ENCODE peak calls at places on chromosomes 7 and 10, in seven cellular contexts. R is AG10803, F is ovary, P is HFF-Myc, Y is cardiac muscle cell, Q is endothelial cell, Z is right atrium auricular region. W is an unnamed sample.

GRCh38 chr7:137642467-137642866 is 204.3 kb downstream of the DGKI start:
- DNase-seq in P (peak), Y (no peak), Q (no peak), Z (no peak), R (peak), F (no peak), W (no peak)

GRCh38 chr7:80142853-80143580 is 8.4 kb downstream of the GNAI1 start:
- DNase-seq in Y (no peak), R (no peak), F (no peak), Q (no peak), P (no peak), Z (no peak), W (no peak)

GRCh38 chr7:93055543-93056107 is 62.2 kb downstream of the SAMD9 start:
- DNase-seq in F (no peak), R (peak), Y (peak), P (no peak), Q (no peak), Z (no peak), W (no peak)

GRCh38 chr10:95408148-95408930 is 117.5 kb upstream of the PDLIM1 start:
- DNase-seq in F (no peak), Z (peak), Q (no peak), R (peak), Y (no peak), P (no peak), W (no peak)

GRCh38 chr7:27263781-27264180 is 21.2 kb downstream of the EVX1 start:
- DNase-seq in F (no peak), R (no peak), Q (no peak), Z (no peak), Y (no peak), P (no peak), W (no peak)

GRCh38 chr7:153091477-153091876 is 331.9 kb downstream of the ACTR3B start:
- DNase-seq in R (no peak), Q (no peak), P (no peak), Y (no peak), Z (no peak), F (no peak), W (no peak)

GRCh38 chr10:69413221-69413865 is 3.4 kb downstream of the TACR2 start:
- DNase-seq in Z (peak), Q (peak), R (peak), F (peak), Y (peak), P (peak), W (no peak)

GRCh38 chr10:122344741-122345258 is 29.7 kb upstream of the PLEKHA1 start:
- DNase-seq in F (no peak), Y (no peak), Z (no peak), R (peak), Q (no peak), P (no peak), W (no peak)

GRCh38 chr7:106101726-106102125 is 10.4 kb downstream of the SYPL1 start:
- DNase-seq in R (no peak), P (no peak), Z (no peak), F (no peak), Y (no peak), Q (no peak), W (no peak)

DNA sequence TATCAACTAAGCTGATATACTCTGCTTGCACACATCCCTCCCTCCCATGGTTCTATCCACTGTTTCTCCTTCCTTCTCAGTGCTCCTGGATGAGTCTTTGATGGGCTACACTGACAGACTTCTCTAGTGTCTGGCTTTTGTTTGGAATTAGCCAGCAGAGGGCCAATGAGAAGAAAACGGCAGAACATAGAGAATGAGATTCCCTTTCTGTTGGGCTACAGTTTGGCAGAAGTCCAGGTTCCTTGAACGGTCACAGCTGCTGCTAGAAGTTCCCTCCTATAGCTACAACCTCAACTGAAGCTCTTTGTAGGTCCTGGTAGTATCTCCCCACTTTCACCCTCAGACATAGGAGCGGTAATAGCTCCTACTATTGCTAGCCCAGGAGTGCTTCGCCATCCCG is 251.1 kb upstream of the LRRN3 start:
- DNase-seq in F (peak), P (peak), R (peak), Z (no peak), Q (no peak), Y (peak), W (no peak)
- TF ChIP-seq CTCF in F (no peak), P (peak), R (no peak), Z (no peak), Q (no peak), Y (peak), W (peak)

GRCh38 chr7:44306608-44307007 is 18.8 kb downstream of the CAMK2B start:
- DNase-seq in Z (no peak), R (no peak), P (no peak), Q (no peak), Y (no peak), F (peak), W (no peak)

GRCh38 chr7:44307905-44308740 is 17.3 kb downstream of the CAMK2B start:
- DNase-seq in P (no peak), Z (peak), F (peak), R (no peak), Y (no peak), Q (no peak), W (peak)

GRCh38 chr7:44308741-44309270 is 16.6 kb downstream of the CAMK2B start:
- DNase-seq in Q (no peak), Z (peak), F (peak), Y (no peak), P (no peak), R (no peak), W (peak)

GRCh38 chr7:44305564-44306507 is 19.6 kb downstream of the CAMK2B start:
- DNase-seq in R (no peak), F (peak), Y (no peak), Z (no peak), P (no peak), Q (no peak), W (no peak)

DNA sequence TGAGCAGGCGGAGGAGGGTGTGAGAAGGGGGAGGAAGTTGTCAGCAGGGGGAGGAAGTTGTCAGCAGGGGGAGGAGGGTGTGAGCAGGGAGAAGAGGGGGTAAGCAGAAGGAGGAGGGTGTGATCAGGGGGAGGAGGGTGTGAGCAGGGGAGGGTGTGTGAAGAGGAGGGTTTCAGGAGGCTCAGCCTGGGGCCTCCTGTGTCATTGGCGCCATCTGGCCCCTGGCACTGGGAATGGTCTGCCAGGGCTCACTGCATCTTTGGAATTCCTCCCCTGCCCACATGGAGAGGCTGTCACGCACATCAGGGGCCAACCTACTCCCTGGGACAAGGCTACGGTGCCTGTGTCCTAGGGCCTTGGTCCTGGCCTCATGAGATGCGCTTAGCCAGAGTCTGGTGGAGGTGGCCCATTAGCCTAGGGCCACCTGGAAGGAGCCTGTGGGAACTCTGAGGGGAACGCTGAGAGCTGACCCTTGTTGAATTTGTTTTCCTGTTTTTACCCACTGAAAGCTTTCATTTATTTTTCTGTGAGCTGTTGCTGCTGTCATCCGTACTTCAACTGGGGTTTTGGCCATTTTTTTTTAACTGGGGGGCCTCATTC is 18.0 kb downstream of the CAMK2B start:
- DNase-seq in Z (peak), P (peak), R (peak), Y (peak), F (peak), Q (no peak), W (peak)
- TF ChIP-seq CTCF in Z (no peak), P (peak), R (peak), Y (peak), F (no peak), Q (no peak), W (peak)

GRCh38 chr7:38410056-38410455 is 136.6 kb upstream of the TARP start:
- DNase-seq in Q (no peak), Y (no peak), R (no peak), P (no peak), F (no peak), Z (no peak), W (no peak)

GRCh38 chr7:38413784-38414183 is 140.3 kb upstream of the TARP start:
- DNase-seq in Q (no peak), P (no peak), Y (no peak), Z (no peak), R (no peak), F (no peak), W (no peak)

GRCh38 chr7:38409524-38409923 is 136.1 kb upstream of the TARP start:
- DNase-seq in Z (no peak), P (no peak), Y (no peak), Q (no peak), R (no peak), F (no peak), W (no peak)

DNA sequence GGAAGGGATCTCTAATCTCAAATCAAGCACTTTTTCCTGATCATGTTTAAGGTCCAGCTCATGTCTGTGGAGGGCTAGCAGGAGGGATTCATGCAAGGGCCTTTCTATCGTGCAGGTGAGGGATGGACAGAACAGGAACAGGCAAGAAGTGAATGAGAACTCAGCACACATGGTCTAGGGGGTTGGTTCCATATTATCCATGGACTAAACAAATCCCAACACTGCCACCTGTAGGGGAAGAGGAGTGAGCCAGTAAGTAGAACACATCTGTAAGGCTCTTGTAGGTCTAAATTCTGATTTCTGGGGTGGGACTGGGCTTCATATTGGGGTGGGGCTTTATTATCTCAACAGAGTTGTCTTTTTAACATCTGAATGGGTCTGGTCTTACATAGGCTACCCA is 138.0 kb upstream of the TARP start:
- DNase-seq in R (peak), Q (peak), Y (peak), Z (no peak), F (no peak), P (no peak), W (no peak)
- TF ChIP-seq CTCF in R (no peak), Q (peak), Y (peak), Z (no peak), F (no peak), P (peak), W (peak)

DNA sequence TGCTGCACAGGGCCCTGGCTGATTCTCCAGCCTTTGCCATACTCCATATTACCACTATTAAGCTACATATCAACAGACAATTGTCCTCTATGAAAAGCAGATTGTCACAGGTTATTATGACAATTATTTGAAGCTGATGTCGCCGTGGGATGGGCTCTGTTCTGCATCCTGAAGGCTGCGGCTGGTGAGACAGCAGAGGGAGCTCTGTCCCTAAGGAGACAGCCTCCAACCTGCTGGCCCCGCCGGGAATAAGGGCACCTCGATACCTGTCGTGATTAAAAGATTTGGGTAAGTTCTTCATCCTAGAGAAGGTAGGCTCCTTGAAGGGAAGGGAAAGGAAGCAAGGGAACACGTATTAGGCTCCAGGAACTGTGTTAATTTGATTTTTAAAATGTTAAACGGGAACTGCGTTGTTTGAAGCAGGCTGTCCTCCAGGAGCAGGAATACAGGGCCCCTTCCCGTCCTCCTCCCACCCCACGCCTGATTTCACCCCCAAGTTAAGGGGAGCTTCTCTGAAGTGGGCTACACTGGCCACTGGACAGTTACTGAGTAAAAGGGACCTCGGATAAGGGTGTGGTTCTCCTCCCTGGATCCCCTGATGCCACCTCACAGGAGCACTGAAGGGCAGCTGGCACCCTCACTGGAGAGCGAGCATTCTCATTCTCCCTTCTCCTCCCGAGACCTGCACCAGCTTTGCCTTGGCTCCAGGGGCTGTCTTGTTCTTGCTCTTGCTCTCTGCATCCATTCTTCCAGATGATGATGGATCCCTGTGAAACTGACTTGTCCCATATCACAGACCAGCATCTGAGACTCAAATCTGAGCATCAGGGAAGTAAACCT is 11.8 kb upstream of the TIAL1 start:
- DNase-seq in Z (peak), F (no peak), R (peak), Y (peak), P (no peak), Q (peak), W (peak)
- TF ChIP-seq CTCF in Z (peak), F (no peak), R (peak), Y (peak), P (peak), Q (no peak), W (peak)

GRCh38 chr10:115141254-115141653 is 48.1 kb downstream of the ATRNL1 start:
- DNase-seq in P (no peak), F (no peak), R (peak), Y (peak), Z (no peak), Q (no peak), W (no peak)
- TF ChIP-seq CTCF in P (peak), F (no peak), R (peak), Y (peak), Z (no peak), Q (peak), W (peak)

DNA sequence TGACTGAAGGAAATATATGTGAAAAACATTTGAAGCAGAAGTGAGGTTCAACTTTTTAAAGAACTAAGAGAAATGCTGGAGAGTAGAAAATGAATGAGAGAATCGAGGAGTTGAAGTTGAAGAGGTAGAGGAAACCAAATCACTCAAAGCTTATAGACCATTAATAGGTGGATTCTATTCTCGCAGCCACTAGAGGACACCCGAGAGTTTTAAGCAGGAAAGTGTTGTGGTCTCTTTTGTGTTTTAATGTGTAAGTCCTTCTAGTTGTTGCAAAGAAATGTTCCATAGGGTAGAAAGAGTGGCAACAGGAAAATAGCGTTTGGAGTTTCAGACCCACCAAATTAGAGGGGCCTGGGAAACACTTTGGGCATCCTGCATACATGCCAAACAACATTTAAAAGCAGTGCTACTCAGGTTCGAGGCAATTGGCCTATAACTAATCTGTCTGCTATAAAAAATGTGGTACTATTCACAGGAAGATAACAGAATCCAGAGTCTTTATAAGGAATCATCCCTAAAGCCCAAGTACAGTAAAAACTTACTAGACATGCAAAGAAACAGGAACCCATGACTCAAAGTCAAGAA is 75.3 kb upstream of the TAS2R16 start:
- DNase-seq in P (no peak), F (no peak), Z (no peak), Q (no peak), Y (peak), R (peak), W (no peak)
- TF ChIP-seq CTCF in P (no peak), F (no peak), Z (no peak), Q (no peak), Y (peak), R (peak), W (peak)

W was measured in osteocyte.